ENCODE peak calls at places on chromosomes 6 and 20, in six cellular contexts. K is SK-N-SH, W is HCT116, Z is H1, T is K562, V is GM12878. F is an unnamed sample. For H3K79me2, the result is how much of the 10 kb centered on the place peaks cover.

GRCh38 chr6:158608221-158608620 is 36.3 kb downstream of the DYNLT1 start:
- DNase-seq in K (no peak), T (no peak), W (no peak), V (no peak), Z (no peak), F (no peak)

GRCh38 chr6:135411339-135411738 is 86.2 kb downstream of the AHI1 start:
- DNase-seq in V (no peak), K (no peak), W (no peak), Z (no peak), T (peak), F (no peak)

GRCh38 chr6:136424901-136425300 is 125.3 kb downstream of the MAP7 start:
- DNase-seq in K (no peak), W (no peak), V (no peak), T (no peak), Z (no peak), F (no peak)

GRCh38 chr6:85580878-85581267 is 12.8 kb downstream of the SNX14 start:
- DNase-seq in Z (no peak), T (peak), K (no peak), W (no peak), V (no peak), F (peak)

GRCh38 chr6:159929819-159930218 is 39.0 kb downstream of the MAS1 start:
- DNase-seq in Z (no peak), V (peak), K (no peak), T (peak), W (no peak), F (no peak)

GRCh38 chr6:111813247-111814162 is 59.7 kb downstream of the FYN start:
- DNase-seq in W (no peak), Z (no peak), K (no peak), V (no peak), T (no peak), F (no peak)

GRCh38 chr6:139927742-139928305 is 553.4 kb upstream of the CITED2 start:
- DNase-seq in Z (no peak), T (peak), K (no peak), V (no peak), W (no peak), F (no peak)

GRCh38 chr6:164507197-164507957 is 802.0 kb downstream of the C6orf118 start:
- DNase-seq in Z (no peak), K (no peak), W (no peak), V (peak), T (no peak), F (peak)

GRCh38 chr20:5168582-5169396 is 42.0 kb downstream of the CDS2 start:
- DNase-seq in T (no peak), Z (no peak), V (no peak), K (no peak), W (no peak), F (peak)

GRCh38 chr6:66628917-66629316 is 921.9 kb upstream of the EYS start:
- DNase-seq in T (no peak), W (no peak), V (no peak), K (no peak), Z (no peak), F (no peak)

GRCh38 chr6:29974901-29975560 is 32.7 kb downstream of the HLA-A start:
- DNase-seq in K (no peak), W (no peak), T (no peak), Z (peak), V (no peak), F (peak)

GRCh38 chr20:59403261-59403961 is 103.0 kb downstream of the EDN3 start:
- DNase-seq in T (peak), Z (peak), K (peak), W (no peak), V (no peak), F (peak)

GRCh38 chr20:33910056-33910455 is 83.7 kb upstream of the RALY start:
- DNase-seq in T (no peak), Z (no peak), V (no peak), W (no peak), K (no peak), F (no peak)

GRCh38 chr6:53691667-53692133 is 26.1 kb upstream of the KLHL31 start:
- DNase-seq in W (no peak), T (no peak), K (no peak), V (peak), Z (no peak), F (no peak)

GRCh38 chr6:36874016-36874442 is 574 bp downstream of the PPIL1 start:
- DNase-seq in Z (no peak), T (no peak), K (no peak), W (no peak), V (no peak), F (no peak)

GRCh38 chr6:63716169-63716568 is 80.6 kb downstream of the PHF3 start:
- DNase-seq in K (no peak), T (no peak), V (no peak), W (no peak), Z (no peak), F (no peak)

GRCh38 chr20:11001767-11002540 is 328.2 kb upstream of the JAG1 start:
- DNase-seq in K (no peak), T (no peak), V (no peak), Z (no peak), W (peak), F (no peak)

GRCh38 chr6:100664274-100665040 is 199.7 kb upstream of the SIM1 start:
- DNase-seq in T (peak), V (no peak), Z (no peak), W (no peak), K (no peak), F (peak)

DNA sequence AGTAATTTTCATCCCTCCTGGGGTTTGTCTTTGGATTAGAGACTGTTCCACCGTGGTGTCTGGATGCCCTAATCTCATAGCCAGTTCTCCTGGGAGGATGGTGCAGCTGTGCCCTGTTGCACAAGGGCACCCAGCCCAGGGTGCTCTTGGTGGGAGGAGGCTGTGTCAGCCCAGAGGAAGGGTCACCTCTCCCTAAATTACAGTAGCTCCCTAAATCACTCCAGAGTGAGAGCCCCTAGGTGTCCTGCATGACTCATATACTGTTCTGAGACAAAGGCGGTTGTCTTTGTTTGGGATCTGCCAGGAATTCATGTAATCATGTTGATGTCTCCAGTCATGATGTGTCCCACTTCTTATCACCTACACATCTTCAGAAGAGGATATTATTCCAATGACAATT is 19.7 kb downstream of the PERP start:
- DNase-seq in W (peak), K (no peak), Z (no peak), V (no peak), T (no peak), F (peak)
- TF ChIP-seq POLR2AphosphoS5 in W (peak), K (no peak), Z (no peak), V (no peak), T (no peak), F (no peak)

GRCh38 chr6:65075705-65076104 is 631.3 kb downstream of the EYS start:
- DNase-seq in K (no peak), V (no peak), T (no peak), W (no peak), Z (no peak), F (no peak)
- H3K79me2 ChIP-seq in K (under half), V (under half), T (under half), W (under half), Z (under half), F (under half)

GRCh38 chr20:61797971-61798411 is 267.7 kb downstream of the TAF4 start:
- DNase-seq in K (no peak), Z (no peak), V (no peak), T (no peak), W (no peak), F (no peak)
- H3K4me2 ChIP-seq in K (no peak), Z (no peak), V (no peak), T (no peak), W (no peak), F (no peak)

DNA sequence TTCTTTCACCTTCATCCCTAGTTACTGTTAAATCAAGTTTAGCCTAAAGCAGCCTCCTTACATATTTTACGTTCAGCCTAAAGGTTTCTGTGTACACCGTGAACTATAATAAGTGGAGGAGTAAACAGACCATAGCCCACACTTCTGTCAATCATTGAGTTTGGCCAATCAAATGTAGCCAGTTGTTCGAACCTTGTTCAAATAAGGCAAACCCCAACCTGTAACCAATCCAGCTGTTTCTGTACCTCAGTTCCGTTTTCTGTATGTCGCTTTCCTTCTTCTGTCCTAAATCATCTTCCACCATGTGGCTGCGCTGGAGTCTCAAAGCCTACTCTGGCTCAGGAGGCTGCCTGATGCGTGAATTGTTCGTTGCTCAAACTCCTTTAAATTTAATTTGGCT is 1.8 kb upstream of the FBXO30 start:
- DNase-seq in V (no peak), W (no peak), T (peak), K (no peak), Z (no peak), F (no peak)
- TF ChIP-seq POLR2AphosphoS5 in V (no peak), W (no peak), T (no peak), K (no peak), Z (no peak), F (no peak)

GRCh38 chr6:83590413-83590812 is 78.1 kb downstream of the PRSS35 start:
- DNase-seq in T (no peak), W (no peak), K (no peak), Z (no peak), V (no peak), F (no peak)

GRCh38 chr6:83592770-83593394 is 80.5 kb downstream of the PRSS35 start:
- DNase-seq in T (peak), K (peak), V (peak), W (peak), Z (no peak), F (peak)

GRCh38 chr6:83594936-83595335 is 82.6 kb downstream of the PRSS35 start:
- DNase-seq in W (no peak), Z (no peak), K (no peak), T (no peak), V (no peak), F (no peak)

GRCh38 chr6:83597511-83597910 is 85.2 kb downstream of the PRSS35 start:
- DNase-seq in Z (no peak), W (no peak), K (no peak), T (no peak), V (no peak), F (no peak)

DNA sequence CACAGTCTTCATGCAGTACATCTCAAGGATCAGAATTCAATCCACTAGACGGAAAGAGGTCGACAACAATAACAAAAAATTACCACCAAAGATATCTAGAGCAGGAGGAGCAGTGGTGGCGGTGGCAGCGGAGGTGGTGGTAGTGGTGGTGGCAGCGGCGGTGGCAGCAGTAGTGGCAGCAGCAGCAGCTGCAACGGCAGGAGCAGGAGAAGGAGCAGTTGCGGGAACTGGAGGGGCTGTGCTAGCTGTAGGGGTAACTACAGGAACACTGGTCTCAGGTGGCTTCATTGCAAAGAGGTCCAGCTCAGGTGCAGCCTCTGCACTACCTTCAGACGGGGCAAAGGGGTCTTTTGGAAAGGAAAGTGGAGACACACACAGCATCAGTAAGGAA is 81.1 kb downstream of the PRSS35 start:
- DNase-seq in V (no peak), Z (no peak), K (no peak), T (no peak), W (no peak), F (no peak)
- H3K79me2 ChIP-seq in V (under half), Z (under half), K (under half), T (under half), W (under half), F (under half)

DNA sequence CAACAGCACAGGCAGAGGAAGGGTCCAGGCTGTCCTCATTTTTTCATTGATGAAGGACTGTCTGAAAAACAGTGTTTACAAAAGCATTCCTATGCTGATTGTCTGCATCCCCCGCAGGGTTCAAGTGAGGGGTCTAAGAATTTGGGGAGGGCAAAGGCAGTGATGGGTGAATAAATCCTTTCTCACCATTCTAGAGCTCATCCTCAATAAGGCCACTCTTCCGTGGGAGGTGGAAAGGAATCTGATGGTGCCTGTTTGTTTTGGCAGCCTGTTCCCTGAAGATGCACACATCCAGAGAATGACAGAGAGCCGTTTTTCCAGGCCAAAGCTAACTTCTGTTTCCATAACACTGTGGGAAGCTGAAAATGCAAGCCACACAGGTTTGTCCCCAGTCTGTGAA is 164.5 kb downstream of the MOXD1 start:
- DNase-seq in V (no peak), W (no peak), Z (no peak), K (no peak), T (no peak), F (peak)
- H3K4me2 ChIP-seq in V (no peak), W (no peak), Z (peak), K (no peak), T (no peak), F (no peak)